ENCODE peak calls at places on chromosomes 2 and 18, in ten cellular contexts. D is T-helper 1 cell; W is NCI-H460; S is AG08395; N is stimulated activated CD8-positive, alpha-beta memory T cell treated with anti-CD3 and anti-CD28 coated beads, Interleukin-12 subunit alpha, Interleukin-12 subunit beta, amount 100 ng/mL, for 1 hour; M is COR-L47; U is bronchial epithelial cell; B is aorta; G is activated CD4-positive, alpha-beta T cell treated with anti-CD3 and anti-CD28 coated beads for 24 hours; K is NCI-H1436 treated with DMSO at 0.1 percent for 48 hours. J is an unnamed sample.

GRCh38 chr2:28591711-28592365 is 96.0 kb downstream of the PLB1 start:
- DNase-seq in D (no peak), M (no peak), N (no peak), B (no peak), G (no peak), W (no peak), K (no peak), S (no peak), U (no peak), J (no peak)

GRCh38 chr2:218958276-218958675 is 1.2 kb upstream of the CDK5R2 start:
- DNase-seq in D (no peak), W (no peak), S (no peak), M (no peak), N (no peak), G (no peak), B (no peak), U (no peak), K (no peak), J (no peak)

GRCh38 chr2:216918088-216918680 is 58.3 kb upstream of the TNP1 start:
- DNase-seq in W (no peak), B (no peak), D (no peak), N (no peak), K (no peak), U (peak), G (no peak), M (no peak), S (peak), J (no peak)

GRCh38 chr18:79135924-79136323 is 66.7 kb downstream of the ATP9B start:
- DNase-seq in B (no peak), G (no peak), S (no peak), M (no peak), D (no peak), N (no peak), U (no peak), W (no peak), K (no peak), J (no peak)

GRCh38 chr2:68385907-68386287 is 20.8 kb downstream of the PLEK start:
- DNase-seq in W (no peak), D (no peak), B (no peak), S (no peak), M (no peak), G (no peak), U (no peak), K (no peak), N (no peak), J (no peak)

GRCh38 chr2:238247002-238247822 is 7.4 kb upstream of the HES6 start:
- DNase-seq in K (no peak), B (peak), S (no peak), D (no peak), M (no peak), U (no peak), N (no peak), G (no peak), W (no peak), J (no peak)

GRCh38 chr2:207975910-207976309 is 49.4 kb downstream of the PLEKHM3 start:
- DNase-seq in D (no peak), N (no peak), B (no peak), U (no peak), W (no peak), K (no peak), G (no peak), S (no peak), M (no peak), J (no peak)

GRCh38 chr2:137963535-137964065 is 673 bp upstream of the HNMT start:
- DNase-seq in S (no peak), D (no peak), W (no peak), B (no peak), U (no peak), K (no peak), G (no peak), M (no peak), N (no peak), J (no peak)

GRCh38 chr2:73232471-73233153 is 427 bp downstream of the PRADC1 start:
- DNase-seq in N (no peak), B (no peak), W (no peak), K (no peak), U (peak), D (no peak), G (no peak), M (no peak), S (no peak), J (no peak)

GRCh38 chr18:50330176-50330575 is 42.7 kb upstream of the CXXC1 start:
- DNase-seq in G (no peak), K (no peak), B (no peak), M (no peak), N (no peak), U (peak), W (no peak), D (no peak), S (no peak), J (no peak)

GRCh38 chr2:200797242-200797770 is 14.4 kb upstream of the BZW1 start:
- DNase-seq in M (no peak), S (no peak), G (no peak), D (no peak), W (no peak), N (no peak), K (no peak), U (no peak), B (no peak), J (no peak)

GRCh38 chr2:3282056-3282998 is 95.3 kb downstream of the EIPR1 start:
- DNase-seq in G (no peak), N (no peak), M (peak), K (peak), D (no peak), U (peak), S (peak), B (peak), W (no peak), J (no peak)

GRCh38 chr2:14942991-14943390 is 310.5 kb downstream of the LRATD1 start:
- DNase-seq in G (no peak), B (no peak), D (no peak), W (no peak), N (no peak), U (no peak), S (no peak), K (no peak), M (no peak), J (no peak)

GRCh38 chr2:119425119-119425405 is 6.6 kb upstream of the TMEM37 start:
- DNase-seq in N (no peak), K (no peak), S (no peak), D (no peak), W (no peak), B (no peak), M (no peak), U (no peak), G (no peak), J (no peak)

GRCh38 chr18:28411806-28412205 is 234.9 kb upstream of the CDH2 start:
- DNase-seq in M (no peak), W (no peak), B (no peak), G (no peak), D (no peak), U (peak), S (peak), N (no peak), K (no peak), J (no peak)

GRCh38 chr2:240141736-240142135 is 1.3 kb upstream of the OTOS start:
- DNase-seq in D (no peak), W (no peak), K (no peak), N (no peak), U (no peak), M (no peak), B (peak), S (no peak), G (no peak), J (no peak)

GRCh38 chr2:41884718-41885117 is 163.1 kb upstream of the PKDCC start:
- DNase-seq in S (no peak), N (no peak), B (no peak), U (no peak), K (no peak), D (no peak), M (no peak), G (no peak), W (no peak), J (no peak)

GRCh38 chr2:240892925-240893324 is 3.0 kb downstream of the MAB21L4 start:
- DNase-seq in B (no peak), N (no peak), U (no peak), D (no peak), S (no peak), W (no peak), G (no peak), K (no peak), M (no peak), J (no peak)

GRCh38 chr2:71004857-71005256 is 10.2 kb upstream of the TEX261 start:
- DNase-seq in G (no peak), M (no peak), W (no peak), S (no peak), D (no peak), U (no peak), N (no peak), B (no peak), K (no peak), J (no peak)

GRCh38 chr2:168255866-168256265 is 8.5 kb upstream of the STK39 start:
- DNase-seq in W (no peak), M (no peak), K (no peak), B (no peak), N (no peak), D (no peak), S (no peak), G (no peak), U (no peak), J (no peak)

J was measured in T1000.